ENCODE peak calls at places on chromosomes 7 and 10, in five cellular contexts. D, T, F, N and L are unnamed samples.

GRCh38 chr7:151631149-151631967 is 111.7 kb upstream of the RHEB start:
- DNase-seq in D (peak), T (no peak), F (peak), N (no peak), L (no peak)

GRCh38 chr7:44182827-44183226 is 6.4 kb downstream of the GCK start:
- DNase-seq in D (no peak), T (no peak), F (no peak), N (no peak), L (no peak)

GRCh38 chr7:99631311-99632109 is 14.8 kb downstream of the ZSCAN25 start:
- DNase-seq in D (no peak), T (no peak), F (peak), N (no peak), L (no peak)

GRCh38 chr7:47357398-47357797 is 224.5 kb downstream of the TNS3 start:
- DNase-seq in D (no peak), T (no peak), F (no peak), N (no peak), L (no peak)

GRCh38 chr10:70991140-70992124 is 103.1 kb upstream of the PCBD1 start:
- DNase-seq in D (no peak), T (no peak), F (no peak), N (no peak), L (no peak)

GRCh38 chr7:9250876-9251275 is 817.5 kb downstream of the NXPH1 start:
- DNase-seq in D (no peak), T (no peak), F (no peak), N (no peak), L (no peak)

GRCh38 chr10:97136744-97137143 is 49.0 kb downstream of the SLIT1 start:
- DNase-seq in D (no peak), T (no peak), F (no peak), N (no peak), L (no peak)

GRCh38 chr10:73954737-73955136 is 43.2 kb upstream of the VCL start:
- DNase-seq in D (no peak), T (no peak), F (no peak), N (no peak), L (no peak)

GRCh38 chr10:102710604-102711003 is 3.6 kb downstream of the ARL3 start:
- DNase-seq in D (peak), T (peak), F (peak), N (no peak), L (no peak)

GRCh38 chr7:55133630-55134392 is 115.0 kb downstream of the EGFR start:
- DNase-seq in D (no peak), T (peak), F (peak), N (no peak), L (no peak)

GRCh38 chr10:74888947-74889661 is 62.7 kb downstream of the KAT6B start:
- DNase-seq in D (no peak), T (no peak), F (no peak), N (no peak), L (no peak)

GRCh38 chr7:28984631-28985030 is 26.5 kb upstream of the TRIL start:
- DNase-seq in D (no peak), T (peak), F (peak), N (no peak), L (no peak)

GRCh38 chr10:74750848-74751274 is 75.5 kb upstream of the KAT6B start:
- DNase-seq in D (peak), T (no peak), F (no peak), N (peak), L (peak)

GRCh38 chr7:104814126-104814525 is 199.9 kb upstream of the KMT2E start:
- DNase-seq in D (no peak), T (no peak), F (no peak), N (no peak), L (no peak)

GRCh38 chr10:18378766-18379165 is 238.5 kb downstream of the CACNB2 start:
- DNase-seq in D (no peak), T (no peak), F (no peak), N (no peak), L (no peak)

GRCh38 chr10:92436611-92437010 is 137.3 kb downstream of the IDE start:
- DNase-seq in D (no peak), T (no peak), F (no peak), N (no peak), L (no peak)

GRCh38 chr10:62744136-62744535 is 60.4 kb upstream of the ADO start:
- DNase-seq in D (no peak), T (peak), F (peak), N (no peak), L (no peak)

GRCh38 chr7:128886391-128887168 is 23.9 kb downstream of the ATP6V1F start:
- DNase-seq in D (no peak), T (no peak), F (no peak), N (no peak), L (no peak)

GRCh38 chr7:54812747-54813146 is 53.7 kb upstream of the SEC61G start:
- DNase-seq in D (no peak), T (peak), F (peak), N (no peak), L (no peak)

GRCh38 chr7:130951303-130951975 is 217.4 kb upstream of the KLF14 start:
- DNase-seq in D (peak), T (no peak), F (no peak), N (no peak), L (peak)

GRCh38 chr10:102546606-102547310 is 43.0 kb downstream of the SUFU start:
- DNase-seq in D (no peak), T (peak), F (peak), N (no peak), L (no peak)

GRCh38 chr7:12851841-12852240 is 164.4 kb downstream of the ARL4A start:
- DNase-seq in D (no peak), T (no peak), F (no peak), N (no peak), L (no peak)

GRCh38 chr7:2689951-2690705 is 2.1 kb downstream of the AMZ1 start:
- DNase-seq in D (peak), T (peak), F (peak), N (no peak), L (no peak)

GRCh38 chr10:73588656-73589055 is 2.5 kb downstream of the USP54 start:
- DNase-seq in D (no peak), T (peak), F (peak), N (no peak), L (no peak)

GRCh38 chr7:99409814-99410213 is 1.0 kb downstream of the BUD31 start:
- DNase-seq in D (no peak), T (no peak), F (no peak), N (no peak), L (no peak)

GRCh38 chr7:80312139-80312661 is 177.6 kb downstream of the GNAI1 start:
- DNase-seq in D (no peak), T (peak), F (peak), N (no peak), L (no peak)

GRCh38 chr7:31651800-31652326 is 35.2 kb upstream of the PPP1R17 start:
- DNase-seq in D (no peak), T (no peak), F (no peak), N (no peak), L (no peak)

GRCh38 chr10:55881588-55881987 is 479.5 kb downstream of the ZWINT start:
- DNase-seq in D (no peak), T (no peak), F (no peak), N (no peak), L (no peak)

GRCh38 chr10:123897146-123897545 is 5.5 kb upstream of the CPXM2 start:
- DNase-seq in D (no peak), T (no peak), F (no peak), N (no peak), L (no peak)
- TF ChIP-seq CTCF in D (peak), T (no peak), F (no peak), N (no peak), L (no peak)

DNA sequence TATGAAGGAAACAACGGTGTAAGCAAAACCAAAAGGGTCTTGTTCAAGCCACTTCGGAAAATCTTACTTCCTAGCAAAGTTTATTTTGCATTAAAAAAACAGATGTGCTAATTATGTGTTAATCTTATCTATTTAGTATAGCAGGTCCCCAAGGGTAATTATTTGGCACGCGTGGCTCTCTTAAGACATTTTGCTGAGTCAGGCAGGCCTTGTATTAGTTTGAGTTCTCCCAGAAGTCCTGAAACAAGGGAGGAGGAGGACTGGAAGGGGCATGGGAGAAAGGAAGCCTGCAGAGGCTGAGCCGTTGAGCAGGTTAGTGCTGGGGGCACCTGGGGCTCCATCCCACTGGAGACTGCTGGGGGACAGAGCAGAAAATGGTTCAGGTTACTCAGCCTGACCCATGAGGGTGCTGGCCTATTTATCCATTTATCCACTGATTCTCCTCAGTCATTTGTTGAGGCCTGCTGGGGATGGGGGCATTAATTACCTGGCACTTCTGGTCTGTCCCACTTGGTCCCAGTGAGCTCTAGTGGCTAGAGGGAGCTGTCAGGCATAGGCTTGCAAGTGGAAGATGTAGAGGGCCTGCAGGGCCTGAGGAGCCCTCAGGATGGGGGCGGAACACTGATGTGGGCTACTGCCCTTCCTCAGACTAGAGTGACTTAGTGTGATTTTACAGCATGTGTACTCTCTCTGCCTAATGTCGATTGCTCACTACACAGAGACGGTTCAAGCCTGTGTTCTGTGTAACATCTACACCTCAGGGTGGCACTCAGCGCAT is 45.1 kb downstream of the TMEM178B start:
- DNase-seq in D (no peak), T (no peak), F (no peak), N (no peak), L (no peak)
- TF ChIP-seq CTCF in D (no peak), T (no peak), F (no peak), N (no peak), L (no peak)

GRCh38 chr7:115359119-115359518 is 437.2 kb downstream of the MDFIC start:
- DNase-seq in D (peak), T (no peak), F (no peak), N (no peak), L (no peak)

GRCh38 chr7:115359919-115360318 is 438.0 kb downstream of the MDFIC start:
- DNase-seq in D (no peak), T (peak), F (peak), N (no peak), L (no peak)

GRCh38 chr7:115354925-115355324 is 433.0 kb downstream of the MDFIC start:
- DNase-seq in D (no peak), T (no peak), F (no peak), N (no peak), L (no peak)

GRCh38 chr7:115357213-115357999 is 435.5 kb downstream of the MDFIC start:
- DNase-seq in D (no peak), T (peak), F (peak), N (no peak), L (no peak)

DNA sequence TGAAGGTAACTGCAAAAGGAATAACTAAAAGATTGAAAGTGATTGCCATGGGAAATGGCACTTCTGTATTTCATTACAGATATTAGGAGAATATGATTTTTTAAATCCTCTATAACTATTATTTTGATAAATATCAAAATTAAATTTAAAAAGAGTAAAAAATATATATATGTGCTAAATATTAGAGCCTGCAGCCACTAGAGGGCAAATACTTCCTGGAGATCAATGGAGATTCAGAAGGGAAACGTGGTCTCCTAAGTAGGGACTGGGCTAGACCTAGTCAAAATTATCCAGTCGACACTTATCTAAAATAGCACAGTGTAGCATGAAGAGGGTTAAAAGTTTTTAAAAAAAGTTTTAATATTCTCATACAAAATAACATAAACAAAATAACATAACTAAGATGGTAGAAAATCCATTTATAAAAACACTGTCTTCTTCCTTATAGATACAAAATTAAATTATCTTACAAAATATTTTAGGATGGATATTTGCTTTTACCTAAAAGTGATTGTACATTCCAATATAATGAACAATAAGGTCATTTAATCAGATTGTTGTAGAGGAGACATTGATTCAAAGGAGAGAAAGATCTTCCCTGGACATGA is 434.3 kb downstream of the MDFIC start:
- DNase-seq in D (peak), T (peak), F (peak), N (no peak), L (peak)
- TF ChIP-seq CTCF in D (peak), T (peak), F (peak), N (peak), L (peak)

GRCh38 chr7:34757570-34758110 is 99.6 kb downstream of the NPSR1 start:
- DNase-seq in D (no peak), T (no peak), F (no peak), N (no peak), L (no peak)

GRCh38 chr7:34760271-34760670 is 102.3 kb downstream of the NPSR1 start:
- DNase-seq in D (no peak), T (no peak), F (no peak), N (no peak), L (no peak)

GRCh38 chr7:34761627-34762026 is 103.6 kb downstream of the NPSR1 start:
- DNase-seq in D (no peak), T (no peak), F (no peak), N (no peak), L (no peak)

GRCh38 chr7:34758111-34758601 is 100.1 kb downstream of the NPSR1 start:
- DNase-seq in D (no peak), T (no peak), F (no peak), N (no peak), L (no peak)

DNA sequence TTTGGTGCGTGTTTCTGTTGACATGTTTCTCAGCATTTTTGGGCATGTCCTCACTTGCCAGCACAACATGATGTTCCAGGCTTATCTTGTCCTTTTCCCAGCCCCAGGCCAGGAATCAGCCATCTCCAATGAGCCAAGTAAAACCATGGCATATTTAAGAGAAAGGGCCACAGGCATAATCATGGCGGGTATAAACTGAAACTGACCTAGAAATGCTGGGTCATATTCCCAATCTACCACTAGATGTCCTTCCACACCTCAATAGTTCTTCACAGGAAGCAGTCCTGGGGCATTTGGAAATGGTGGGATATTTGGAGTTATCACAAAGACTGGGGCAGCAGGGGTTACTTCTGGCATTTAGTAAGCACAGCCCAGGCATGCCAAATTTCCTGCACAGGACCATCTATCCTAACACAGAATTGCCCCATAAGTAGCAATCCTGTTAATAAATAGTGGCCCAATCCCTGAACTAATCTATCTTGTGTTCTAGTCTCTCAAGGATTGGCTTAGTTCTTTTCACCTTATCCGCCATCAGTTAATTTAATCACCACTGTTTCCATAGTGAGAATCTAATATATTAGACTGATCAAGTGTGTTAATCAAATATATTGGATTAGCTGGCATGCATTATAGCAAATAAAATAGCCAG is 101.6 kb downstream of the NPSR1 start:
- DNase-seq in D (peak), T (peak), F (peak), N (no peak), L (peak)
- TF ChIP-seq CTCF in D (peak), T (peak), F (peak), N (peak), L (peak)

GRCh38 chr10:100930368-100930767 is 17.6 kb downstream of the SLF2 start:
- DNase-seq in D (no peak), T (no peak), F (no peak), N (no peak), L (no peak)
- TF ChIP-seq CTCF in D (no peak), T (peak), F (peak), N (no peak), L (no peak)

GRCh38 chr10:60098676-60099601 is 192.6 kb upstream of the CCDC6 start:
- DNase-seq in D (peak), T (no peak), F (no peak), N (no peak), L (no peak)
- TF ChIP-seq CTCF in D (peak), T (peak), F (peak), N (peak), L (peak)